ENCODE peak calls at places on chromosomes 4 and X, in four cellular contexts. T is cardiac muscle cell, M is transverse colon, U is tibial artery. C is an unnamed sample.

GRCh38 chrX:45232139-45232538 is 31.5 kb upstream of the DIPK2B start:
- DNase-seq in T (no peak), M (no peak), U (no peak), C (no peak)

GRCh38 chrX:27439771-27440170 is 23.4 kb downstream of the PPP4R3C start:
- DNase-seq in T (no peak), M (no peak), U (no peak), C (no peak)

GRCh38 chr4:94561249-94562024 is 109.7 kb downstream of the PDLIM5 start:
- DNase-seq in T (no peak), M (no peak), U (no peak), C (no peak)

GRCh38 chrX:149003863-149004660 is 501.0 kb downstream of the IDS start:
- DNase-seq in T (peak; percentile 3), M (no peak), U (no peak), C (no peak)

GRCh38 chrX:8738588-8739189 is 6.8 kb upstream of the ANOS1 start:
- DNase-seq in T (peak; percentile 83), M (peak; percentile 22), U (peak; percentile 27), C (no peak)

GRCh38 chrX:2311483-2311882 is 189.3 kb downstream of the DHRSX start:
- DNase-seq in T (no peak), M (no peak), U (no peak), C (no peak)

GRCh38 chr4:162229670-162230069 is 65.9 kb upstream of the FSTL5 start:
- DNase-seq in T (no peak), M (no peak), U (no peak), C (no peak)

GRCh38 chr4:179164642-179165338 is 1722.6 kb upstream of the AGA start:
- DNase-seq in T (no peak), M (no peak), U (no peak), C (no peak)

GRCh38 chr4:137106733-137107132 is 425.6 kb downstream of the PCDH18 start:
- DNase-seq in T (no peak), M (no peak), U (no peak), C (no peak)

GRCh38 chrX:118872102-118872566 is 48.5 kb downstream of the ZCCHC12 start:
- DNase-seq in T (peak; percentile 18), M (peak; percentile 31), U (peak; percentile 22), C (no peak)

GRCh38 chr4:40506066-40506465 is 123.6 kb downstream of the RBM47 start:
- DNase-seq in T (no peak), M (no peak), U (no peak), C (no peak)

GRCh38 chr4:190121759-190122158 is 51.8 kb upstream of the DUX4 start:
- DNase-seq in T (no peak), M (no peak), U (no peak), C (no peak)

GRCh38 chrX:155880586-155881157 is 473 bp upstream of the VAMP7 start:
- DNase-seq in T (peak; percentile 1), M (no peak), U (no peak), C (no peak)

GRCh38 chrX:69155786-69156520 is 9.3 kb downstream of the PJA1 start:
- DNase-seq in T (no peak), M (no peak), U (no peak), C (no peak)

GRCh38 chr4:99144070-99144469 is at the start of gene ADH4:
- DNase-seq in T (no peak), M (peak; percentile 19), U (no peak), C (no peak)

GRCh38 chr4:20580907-20581306 is 119.4 kb upstream of the PACRGL start:
- DNase-seq in T (no peak), M (no peak), U (no peak), C (no peak)

GRCh38 chr4:81031389-81032173 is 1.1 kb downstream of the BMP3 start:
- DNase-seq in T (no peak), M (no peak), U (no peak), C (no peak)

GRCh38 chr4:3307486-3307885 is 14.7 kb downstream of the RGS12 start:
- DNase-seq in T (no peak), M (no peak), U (peak; percentile 7), C (no peak)

GRCh38 chrX:70592091-70592490 is 147.5 kb downstream of the DLG3 start:
- DNase-seq in T (no peak), M (no peak), U (no peak), C (no peak)

GRCh38 chr4:147717878-147718277 is 14.0 kb upstream of the ARHGAP10 start:
- DNase-seq in T (no peak), M (no peak), U (no peak), C (no peak)

GRCh38 chr4:147816382-147817254 is 84.7 kb downstream of the ARHGAP10 start:
- DNase-seq in T (no peak), M (no peak), U (peak; percentile 65), C (no peak)

GRCh38 chrX:12080265-12080664 is 58.0 kb upstream of the FRMPD4 start:
- DNase-seq in T (peak; percentile 46), M (no peak), U (no peak), C (no peak)

GRCh38 chr4:24471623-24472510 is 112.5 kb downstream of the DHX15 start:
- DNase-seq in T (peak; percentile 39), M (peak; percentile 10), U (no peak), C (no peak)

GRCh38 chr4:1194028-1194900 is 21.9 kb upstream of the SPON2 start:
- DNase-seq in T (no peak), M (peak; percentile 58), U (peak; percentile 52), C (no peak)

GRCh38 chr4:17760602-17761001 is 20.8 kb downstream of the FAM184B start:
- DNase-seq in T (no peak), M (no peak), U (no peak), C (no peak)

GRCh38 chr4:180058731-180059215 is 2184.4 kb upstream of the TENM3 start:
- DNase-seq in T (peak; percentile 77), M (peak; percentile 41), U (no peak), C (no peak)

GRCh38 chr4:163137581-163137980 is 29.1 kb downstream of the NAF1 start:
- DNase-seq in T (no peak), M (no peak), U (no peak), C (no peak)

GRCh38 chr4:5816851-5817375 is 76.0 kb downstream of the CRMP1 start:
- DNase-seq in T (no peak), M (no peak), U (no peak), C (no peak)

DNA sequence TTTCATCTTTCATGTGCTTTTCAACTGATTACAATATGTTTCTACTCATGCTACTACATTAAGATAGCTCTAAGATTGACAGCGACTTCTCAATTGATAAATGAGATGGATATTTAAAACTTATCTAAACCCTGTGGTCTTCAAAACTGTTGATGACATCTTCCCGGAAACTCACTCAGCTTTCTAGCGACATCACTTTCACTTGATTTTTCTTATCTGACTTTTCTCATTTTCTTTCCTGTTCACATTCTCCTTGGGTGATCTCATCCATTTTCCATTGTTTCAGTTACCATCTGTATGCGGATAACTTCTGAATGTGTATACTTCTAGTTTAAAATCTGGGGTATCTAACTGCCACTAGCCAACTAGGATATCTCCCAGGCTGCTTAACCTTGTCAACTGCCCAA is 3.1 kb downstream of the POLR2B start:
- DNase-seq in T (no peak), M (no peak), U (no peak), C (no peak)
- H3K4me3 ChIP-seq in T (no peak overlapping the region), M (no peak overlapping the region), U (no peak overlapping the region), C (peak overlapping the region; percentile 5)

GRCh38 chr4:122577808-122578781 is 42.8 kb downstream of the IL21 start:
- DNase-seq in T (peak; percentile 68), M (peak; percentile 43), U (no peak), C (no peak)
- H3K27ac ChIP-seq in T (no peak overlapping the region), M (no peak overlapping the region), U (no peak overlapping the region), C (no peak overlapping the region)

GRCh38 chr4:139762715-139763114 is 97.1 kb downstream of the MGST2 start:
- DNase-seq in T (no peak), M (no peak), U (no peak), C (no peak)
- H3K4me3 ChIP-seq in T (no peak overlapping the region), M (no peak overlapping the region), U (no peak overlapping the region), C (no peak overlapping the region)

GRCh38 chrX:41605144-41605543 is 83.6 kb upstream of the GPR34 start:
- DNase-seq in T (no peak), M (no peak), U (no peak), C (no peak)
- H3K27ac ChIP-seq in T (no peak overlapping the region), M (no peak overlapping the region), U (peak overlapping the region; percentile 23), C (no peak overlapping the region)

GRCh38 chr4:130053723-130054122 is 957.8 kb downstream of the C4orf33 start:
- DNase-seq in T (no peak), M (no peak), U (no peak), C (no peak)

GRCh38 chr4:130056286-130056685 is 960.3 kb downstream of the C4orf33 start:
- DNase-seq in T (no peak), M (no peak), U (no peak), C (no peak)

DNA sequence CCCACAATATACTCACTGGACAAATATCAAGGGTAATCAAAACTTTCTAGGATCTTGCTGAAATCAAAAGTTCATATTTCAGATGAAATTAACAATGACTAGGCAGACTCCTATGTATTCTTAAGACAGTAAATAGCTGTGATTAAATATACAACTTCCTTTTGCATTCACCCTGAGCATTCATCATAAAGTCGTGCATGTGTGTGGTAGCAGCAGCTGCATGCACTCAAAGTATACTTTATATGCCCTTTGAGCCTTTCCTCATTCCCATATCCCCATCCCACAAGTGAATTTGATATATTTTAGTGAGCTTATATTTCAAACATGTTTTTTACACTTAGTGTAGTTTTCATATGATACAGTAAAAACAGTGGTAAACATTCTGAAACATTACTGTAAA is 958.9 kb downstream of the C4orf33 start:
- DNase-seq in T (no peak), M (no peak), U (no peak), C (no peak)
- H3K4me3 ChIP-seq in T (no peak overlapping the region), M (no peak overlapping the region), U (no peak overlapping the region), C (no peak overlapping the region)

GRCh38 chrX:134512566-134512965 is 52.6 kb downstream of the HPRT1 start:
- DNase-seq in T (no peak), M (no peak), U (no peak), C (no peak)

DNA sequence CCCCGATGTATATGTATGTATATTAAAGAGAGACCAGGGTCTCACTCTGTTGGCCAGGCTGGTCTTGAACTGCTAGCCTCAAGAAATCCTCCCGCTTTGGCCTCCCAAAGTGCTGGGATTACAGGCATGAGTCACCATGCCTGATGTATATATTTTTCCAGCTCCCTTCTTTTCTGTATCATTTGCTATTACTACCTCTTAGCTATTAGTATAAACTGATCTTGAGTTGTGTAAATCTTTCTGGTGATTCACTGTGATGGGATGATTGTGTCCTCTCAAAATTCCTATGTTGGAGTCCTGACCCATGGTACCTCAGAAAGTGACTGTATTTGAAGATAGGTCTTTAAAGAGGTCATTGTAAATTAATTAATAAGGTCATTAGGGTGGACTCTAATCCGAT is 53.1 kb downstream of the HPRT1 start:
- DNase-seq in T (no peak), M (no peak), U (no peak), C (no peak)
- H3K27ac ChIP-seq in T (no peak overlapping the region), M (no peak overlapping the region), U (no peak overlapping the region), C (no peak overlapping the region)

GRCh38 chr4:152591361-152591760 is 55.5 kb upstream of the FBXW7 start:
- DNase-seq in T (peak; percentile 61), M (peak; percentile 63), U (no peak), C (no peak)
- H3K4me3 ChIP-seq in T (no peak overlapping the region), M (no peak overlapping the region), U (no peak overlapping the region), C (peak overlapping the region; percentile 0)

C was measured in thoracic aorta.